ENCODE peak calls at places on chromosomes 11 and 22, in ten cellular contexts. B, U, A, K, S, L, Y, H, E and F are unnamed samples.
A peak's percentile ranks its signal among the peaks of the same experiment; 100 is the strongest.

GRCh38 chr11:73999581-74000306 is 9.1 kb downstream of the UCP3 start:
- DNase-seq in B (no peak), H (no peak), K (no peak), L (no peak), U (no peak), A (no peak), E (peak; percentile 35), Y (no peak), S (no peak), F (peak; percentile 83)

GRCh38 chr11:65448074-65448417 is 25.4 kb downstream of the NEAT1 start:
- DNase-seq in L (no peak), E (no peak), Y (no peak), S (no peak), U (no peak), H (no peak), B (no peak), A (peak; percentile 8), K (no peak), F (no peak)

GRCh38 chr11:74427377-74427776 is 29.1 kb upstream of the PGM2L1 start:
- DNase-seq in E (no peak), A (peak; percentile 29), B (no peak), K (no peak), Y (no peak), H (no peak), L (no peak), S (no peak), U (no peak), F (no peak)

GRCh38 chr22:29443861-29444431 is 5.6 kb downstream of the RFPL1 start:
- DNase-seq in B (no peak), A (no peak), U (no peak), Y (no peak), K (no peak), S (no peak), E (peak; percentile 25), L (no peak), H (no peak), F (no peak)

GRCh38 chr11:6611092-6612007 is 666 bp downstream of the TAF10 start:
- DNase-seq in E (peak; percentile 81), A (peak; percentile 34), L (no peak), H (peak; percentile 40), K (no peak), S (peak; percentile 24), B (no peak), U (no peak), Y (no peak), F (no peak)

GRCh38 chr11:73478737-73479347 is 102.6 kb downstream of the RELT start:
- DNase-seq in E (no peak), Y (no peak), L (no peak), U (peak; percentile 61), H (peak; percentile 2), S (no peak), K (no peak), A (peak; percentile 43), B (no peak), F (no peak)

GRCh38 chr22:42711895-42712837 is 8.5 kb downstream of the A4GALT start:
- DNase-seq in B (no peak), K (no peak), A (no peak), U (no peak), H (no peak), E (no peak), Y (no peak), S (no peak), L (no peak), F (no peak)

GRCh38 chr11:78476066-78476465 is 58.4 kb upstream of the GAB2 start:
- DNase-seq in S (no peak), U (no peak), K (no peak), E (no peak), L (no peak), B (no peak), Y (no peak), A (no peak), H (no peak), F (no peak)

GRCh38 chr22:48372395-48372794 is 1455.3 kb downstream of the BRD1 start:
- DNase-seq in S (no peak), L (no peak), Y (no peak), K (no peak), E (peak; percentile 28), B (no peak), U (no peak), A (no peak), H (no peak), F (no peak)

GRCh38 chr11:20342347-20343279 is 20.9 kb upstream of the HTATIP2 start:
- DNase-seq in E (no peak), B (no peak), U (no peak), H (peak; percentile 36), A (no peak), L (no peak), K (no peak), S (no peak), Y (no peak), F (no peak)

GRCh38 chr11:71446942-71447688 is 1.1 kb downstream of the DHCR7 start:
- DNase-seq in L (no peak), Y (no peak), A (peak; percentile 58), B (no peak), K (no peak), S (no peak), U (peak; percentile 41), E (peak; percentile 65), H (no peak), F (no peak)

GRCh38 chr11:75214411-75214821 is 26.2 kb upstream of the TPBGL start:
- DNase-seq in U (peak; percentile 82), Y (peak; percentile 62), B (no peak), L (peak; percentile 61), E (peak; percentile 69), K (peak; percentile 56), A (peak; percentile 71), S (peak; percentile 66), H (peak; percentile 90), F (no peak)

GRCh38 chr11:68411501-68411991 is 49.0 kb upstream of the PPP6R3 start:
- DNase-seq in K (no peak), U (no peak), A (no peak), H (no peak), S (no peak), Y (no peak), B (no peak), E (no peak), L (no peak), F (peak; percentile 66)

GRCh38 chr11:110526323-110526722 is 96.6 kb downstream of the FDX1 start:
- DNase-seq in U (no peak), K (no peak), A (peak; percentile 9), B (no peak), L (no peak), H (peak; percentile 13), E (no peak), S (no peak), Y (no peak), F (no peak)

GRCh38 chr11:36153581-36153980 is 135.6 kb downstream of the COMMD9 start:
- DNase-seq in E (no peak), H (no peak), B (no peak), U (no peak), A (no peak), S (no peak), L (no peak), K (no peak), Y (no peak), F (no peak)

GRCh38 chr22:45240810-45241631 is at the start of gene KIAA0930:
- DNase-seq in K (peak; percentile 71), H (peak; percentile 91), U (peak; percentile 86), S (peak; percentile 86), B (peak; percentile 61), Y (peak; percentile 71), E (peak; percentile 91), L (peak; percentile 77), A (peak; percentile 77), F (peak; percentile 32)

GRCh38 chr22:23755711-23756110 is 1.5 kb upstream of the VPREB3 start:
- DNase-seq in E (no peak), Y (no peak), K (no peak), H (no peak), U (no peak), L (no peak), A (no peak), S (no peak), B (no peak), F (no peak)

GRCh38 chr11:65764434-65764833 is 16.3 kb downstream of the AP5B1 start:
- DNase-seq in E (no peak), Y (no peak), S (no peak), U (no peak), A (no peak), L (no peak), H (no peak), K (no peak), B (no peak), F (no peak)

GRCh38 chr11:37512156-37512780 is 914.2 kb upstream of the RAG2 start:
- DNase-seq in U (no peak), S (no peak), L (no peak), K (no peak), A (peak; percentile 14), B (no peak), H (no peak), E (no peak), Y (no peak), F (no peak)